ENCODE peak calls at places on chromosome 19, in ten cellular contexts. Q, Y, J, U, C, B, A, G, S and E are unnamed samples.

GRCh38 chr19:13401388-13401787 is 104.9 kb downstream of the CACNA1A start:
- DNase-seq in Q (no peak), Y (peak), J (peak), U (no peak), C (no peak), B (no peak), A (no peak), G (no peak), S (no peak), E (no peak)

GRCh38 chr19:48330012-48330681 is 4.8 kb downstream of the EMP3 start:
- DNase-seq in Q (peak), Y (peak), J (peak), U (no peak), C (peak), B (peak), A (peak), G (peak), S (peak), E (peak)

GRCh38 chr19:38989066-38989605 is 13.6 kb upstream of the FBXO17 start:
- DNase-seq in Q (no peak), Y (peak), J (peak), U (peak), C (no peak), B (no peak), A (no peak), G (no peak), S (no peak), E (no peak)

GRCh38 chr19:19745496-19746285 is 12.8 kb upstream of the ZNF14 start:
- DNase-seq in Q (no peak), Y (no peak), J (no peak), U (no peak), C (no peak), B (peak), A (no peak), G (no peak), S (no peak), E (no peak)

GRCh38 chr19:413756-414420 is 4.9 kb upstream of the C2CD4C start:
- DNase-seq in Q (no peak), Y (no peak), J (no peak), U (no peak), C (no peak), B (no peak), A (no peak), G (no peak), S (no peak), E (no peak)

GRCh38 chr19:18379803-18380747 is 5.9 kb upstream of the GDF15 start:
- DNase-seq in Q (no peak), Y (peak), J (no peak), U (peak), C (peak), B (no peak), A (no peak), G (no peak), S (peak), E (no peak)

GRCh38 chr19:31659897-31660210 is 310.6 kb upstream of the TSHZ3 start:
- DNase-seq in Q (no peak), Y (no peak), J (no peak), U (no peak), C (no peak), B (no peak), A (no peak), G (no peak), S (no peak), E (no peak)

GRCh38 chr19:19098084-19098702 is 34.4 kb downstream of the SLC25A42 start:
- DNase-seq in Q (no peak), Y (no peak), J (no peak), U (peak), C (no peak), B (no peak), A (no peak), G (no peak), S (no peak), E (no peak)